ENCODE peak calls at places on chromosomes 3 and 15, in ten cellular contexts. G, J, M, S, U, B, D, A, P and V are unnamed samples.

GRCh38 chr3:141063831-141064230 is 12.7 kb downstream of the SPSB4 start:
- DNase-seq in P (no peak), B (no peak), G (no peak), A (no peak), D (no peak), J (no peak), S (no peak), U (no peak), M (no peak), V (no peak)

GRCh38 chr15:100869151-100869999 is 10.3 kb upstream of the ALDH1A3 start:
- DNase-seq in M (no peak), B (no peak), U (no peak), D (peak; percentile 52), G (peak; percentile 25), J (no peak), P (peak; percentile 62), S (no peak), A (peak; percentile 49), V (no peak)

GRCh38 chr3:194042947-194043346 is 93.0 kb upstream of the HES1 start:
- DNase-seq in B (no peak), U (no peak), J (peak; percentile 84), D (peak; percentile 49), M (no peak), P (no peak), S (peak; percentile 61), A (peak; percentile 63), G (peak; percentile 71), V (no peak)

GRCh38 chr15:72800819-72801481 is 17.4 kb upstream of the ADPGK start:
- DNase-seq in M (no peak), D (peak; percentile 35), B (no peak), P (no peak), J (no peak), G (peak; percentile 20), S (no peak), U (no peak), A (no peak), V (no peak)

GRCh38 chr15:55403531-55403930 is 4.6 kb downstream of the CCPG1 start:
- DNase-seq in P (no peak), G (peak; percentile 23), B (no peak), U (no peak), D (peak; percentile 28), M (no peak), S (no peak), J (peak; percentile 65), A (no peak), V (no peak)

GRCh38 chr15:66730168-66731014 is 28.4 kb downstream of the SMAD6 start:
- DNase-seq in D (no peak), P (no peak), M (no peak), B (no peak), S (no peak), A (peak; percentile 33), G (peak; percentile 61), U (no peak), J (peak; percentile 60), V (no peak)

GRCh38 chr15:76576526-76577279 is 240.1 kb downstream of the ISL2 start:
- DNase-seq in D (peak; percentile 64), U (no peak), G (peak; percentile 1), J (peak; percentile 48), B (peak; percentile 87), A (peak; percentile 19), M (no peak), P (no peak), S (no peak), V (no peak)

GRCh38 chr3:142448424-142448823 is 587 bp upstream of the XRN1 start:
- DNase-seq in B (no peak), A (no peak), S (no peak), M (no peak), G (peak; percentile 29), J (no peak), P (no peak), D (no peak), U (no peak), V (no peak)

GRCh38 chr15:56232058-56232457 is 11.6 kb downstream of the RFX7 start:
- DNase-seq in S (no peak), J (no peak), D (no peak), A (no peak), G (no peak), M (no peak), P (no peak), B (no peak), U (no peak), V (no peak)

GRCh38 chr15:31049682-31050606 is 51.6 kb downstream of the TRPM1 start:
- DNase-seq in M (no peak), D (no peak), G (no peak), A (no peak), J (no peak), S (no peak), U (no peak), B (no peak), P (no peak), V (no peak)

GRCh38 chr3:104909188-104909587 is 457.5 kb upstream of the ALCAM start:
- DNase-seq in D (peak; percentile 31), B (no peak), A (peak; percentile 76), S (no peak), J (peak; percentile 84), U (no peak), G (peak; percentile 83), M (no peak), P (no peak), V (peak; percentile 93)

GRCh38 chr15:85831415-85832113 is 36.8 kb upstream of the KLHL25 start:
- DNase-seq in A (peak; percentile 57), S (peak; percentile 52), U (no peak), D (peak; percentile 19), B (peak; percentile 84), P (peak; percentile 82), M (no peak), J (peak; percentile 61), G (peak; percentile 65), V (peak; percentile 14)

GRCh38 chr15:73190189-73190601 is 137.9 kb downstream of the NEO1 start:
- DNase-seq in U (no peak), P (no peak), M (no peak), D (peak; percentile 52), A (peak; percentile 1), G (no peak), B (no peak), J (no peak), S (no peak), V (no peak)

GRCh38 chr3:149299938-149300791 is 33.3 kb downstream of the TM4SF18 start:
- DNase-seq in D (peak; percentile 94), B (no peak), M (no peak), A (peak; percentile 98), P (no peak), G (peak; percentile 98), U (no peak), J (peak; percentile 87), S (peak; percentile 72), V (peak; percentile 19)

GRCh38 chr15:98657721-98658120 is 9.4 kb downstream of the IGF1R start:
- DNase-seq in M (no peak), D (no peak), S (no peak), J (peak; percentile 49), B (no peak), A (peak; percentile 86), P (no peak), G (peak; percentile 78), U (no peak), V (no peak)

GRCh38 chr3:188061133-188061532 is 92.8 kb upstream of the LPP start:
- DNase-seq in U (peak; percentile 29), P (no peak), J (peak; percentile 57), B (no peak), G (peak; percentile 84), D (peak; percentile 51), M (no peak), S (peak; percentile 63), A (peak; percentile 84), V (peak; percentile 23)

GRCh38 chr3:134325106-134325705 is 49.0 kb downstream of the AMOTL2 start:
- DNase-seq in S (no peak), P (no peak), D (no peak), A (no peak), G (peak; percentile 46), B (peak; percentile 20), M (no peak), U (no peak), J (no peak), V (no peak)

GRCh38 chr3:11245827-11246662 is 26.2 kb upstream of the ATG7 start:
- DNase-seq in U (no peak), A (peak; percentile 41), G (peak; percentile 23), B (no peak), J (no peak), D (peak; percentile 31), P (no peak), S (no peak), M (no peak), V (no peak)